ENCODE peak calls at places on chromosome 21, in six cellular contexts. One of them, this sample, is unnamed.
A peak's percentile ranks its signal among the peaks of the same experiment; 100 is the strongest.

GRCh38 chr21:39052718-39053117 is 130.5 kb downstream of the PSMG1 start:
- DNase-seq in BE2C: no peak
- DNase-seq in fibroblast of lung: no peak
- DNase-seq in central memory CD8-positive, alpha-beta T cell: no peak
- DNase-seq in upper lobe of right lung: no peak
- DNase-seq in foreskin fibroblast: no peak
- DNase-seq in this sample: no peak

GRCh38 chr21:35400233-35400939 is 351.3 kb upstream of the RUNX1 start:
- DNase-seq in BE2C: no peak
- DNase-seq in fibroblast of lung: peak; percentile 85
- DNase-seq in central memory CD8-positive, alpha-beta T cell: peak; percentile 22
- DNase-seq in upper lobe of right lung: no peak
- DNase-seq in foreskin fibroblast: peak; percentile 68
- DNase-seq in this sample: no peak

GRCh38 chr21:43340491-43341348 is 86.2 kb downstream of the SIK1 start:
- DNase-seq in BE2C: no peak
- DNase-seq in fibroblast of lung: peak; percentile 85
- DNase-seq in central memory CD8-positive, alpha-beta T cell: no peak
- DNase-seq in upper lobe of right lung: no peak
- DNase-seq in foreskin fibroblast: peak; percentile 63
- DNase-seq in this sample: no peak

GRCh38 chr21:44749759-44750674 is 38.6 kb upstream of the TSPEAR start:
- DNase-seq in BE2C: no peak
- DNase-seq in fibroblast of lung: no peak
- DNase-seq in central memory CD8-positive, alpha-beta T cell: no peak
- DNase-seq in upper lobe of right lung: peak; percentile 54
- DNase-seq in foreskin fibroblast: no peak
- DNase-seq in this sample: no peak

GRCh38 chr21:32350211-32350980 is 42.4 kb downstream of the URB1 start:
- DNase-seq in BE2C: no peak
- DNase-seq in fibroblast of lung: no peak
- DNase-seq in central memory CD8-positive, alpha-beta T cell: no peak
- DNase-seq in upper lobe of right lung: no peak
- DNase-seq in foreskin fibroblast: no peak
- DNase-seq in this sample: no peak

GRCh38 chr21:34877485-34878128 is 171.5 kb downstream of the RUNX1 start:
- DNase-seq in BE2C: no peak
- DNase-seq in fibroblast of lung: no peak
- DNase-seq in central memory CD8-positive, alpha-beta T cell: no peak
- DNase-seq in upper lobe of right lung: peak; percentile 88
- DNase-seq in foreskin fibroblast: peak; percentile 5
- DNase-seq in this sample: no peak

GRCh38 chr21:36461918-36462486 is 17.9 kb downstream of the CLDN14 start:
- DNase-seq in BE2C: no peak
- DNase-seq in fibroblast of lung: no peak
- DNase-seq in central memory CD8-positive, alpha-beta T cell: no peak
- DNase-seq in upper lobe of right lung: no peak
- DNase-seq in foreskin fibroblast: no peak
- DNase-seq in this sample: no peak

GRCh38 chr21:16908087-16908486 is 604.8 kb upstream of the CXADR start:
- DNase-seq in BE2C: no peak
- DNase-seq in fibroblast of lung: no peak
- DNase-seq in central memory CD8-positive, alpha-beta T cell: no peak
- DNase-seq in upper lobe of right lung: no peak
- DNase-seq in foreskin fibroblast: peak; percentile 16
- DNase-seq in this sample: no peak

GRCh38 chr21:45607021-45607921 is 36.3 kb upstream of the PCBP3 start:
- DNase-seq in BE2C: no peak
- DNase-seq in fibroblast of lung: no peak
- DNase-seq in central memory CD8-positive, alpha-beta T cell: peak; percentile 27
- DNase-seq in upper lobe of right lung: peak; percentile 6
- DNase-seq in foreskin fibroblast: no peak
- DNase-seq in this sample: no peak

GRCh38 chr21:37915941-37916794 is at the start of gene KCNJ6:
- DNase-seq in BE2C: peak; percentile 70
- DNase-seq in fibroblast of lung: peak; percentile 59
- DNase-seq in central memory CD8-positive, alpha-beta T cell: no peak
- DNase-seq in upper lobe of right lung: peak; percentile 73
- DNase-seq in foreskin fibroblast: peak; percentile 82
- DNase-seq in this sample: peak; percentile 20

GRCh38 chr21:16910435-16911165 is 602.2 kb upstream of the CXADR start:
- DNase-seq in BE2C: no peak
- DNase-seq in fibroblast of lung: no peak
- DNase-seq in central memory CD8-positive, alpha-beta T cell: no peak
- DNase-seq in upper lobe of right lung: no peak
- DNase-seq in foreskin fibroblast: no peak
- DNase-seq in this sample: no peak

GRCh38 chr21:37032293-37032692 is 25.8 kb downstream of the RIPPLY3 start:
- DNase-seq in BE2C: no peak
- DNase-seq in fibroblast of lung: no peak
- DNase-seq in central memory CD8-positive, alpha-beta T cell: no peak
- DNase-seq in upper lobe of right lung: no peak
- DNase-seq in foreskin fibroblast: no peak
- DNase-seq in this sample: no peak

GRCh38 chr21:30257773-30258172 is 25.0 kb downstream of the KRTAP24-1 start:
- DNase-seq in BE2C: no peak
- DNase-seq in fibroblast of lung: peak; percentile 9
- DNase-seq in central memory CD8-positive, alpha-beta T cell: no peak
- DNase-seq in upper lobe of right lung: no peak
- DNase-seq in foreskin fibroblast: peak; percentile 60
- DNase-seq in this sample: no peak

GRCh38 chr21:42493109-42494060 is 2.6 kb downstream of the RSPH1 start:
- DNase-seq in BE2C: no peak
- DNase-seq in fibroblast of lung: no peak
- DNase-seq in central memory CD8-positive, alpha-beta T cell: no peak
- DNase-seq in upper lobe of right lung: no peak
- DNase-seq in foreskin fibroblast: no peak
- DNase-seq in this sample: no peak

GRCh38 chr21:37210017-37210593 is 57.0 kb downstream of the VPS26C start:
- DNase-seq in BE2C: no peak
- DNase-seq in fibroblast of lung: no peak
- DNase-seq in central memory CD8-positive, alpha-beta T cell: no peak
- DNase-seq in upper lobe of right lung: no peak
- DNase-seq in foreskin fibroblast: no peak
- DNase-seq in this sample: no peak

GRCh38 chr21:44883250-44883649 is 9.8 kb upstream of the PTTG1IP start:
- DNase-seq in BE2C: no peak
- DNase-seq in fibroblast of lung: no peak
- DNase-seq in central memory CD8-positive, alpha-beta T cell: no peak
- DNase-seq in upper lobe of right lung: peak; percentile 63
- DNase-seq in foreskin fibroblast: no peak
- DNase-seq in this sample: no peak

GRCh38 chr21:26835714-26836265 is 9.4 kb downstream of the ADAMTS1 start:
- DNase-seq in BE2C: no peak
- DNase-seq in fibroblast of lung: no peak
- DNase-seq in central memory CD8-positive, alpha-beta T cell: no peak
- DNase-seq in upper lobe of right lung: no peak
- DNase-seq in foreskin fibroblast: no peak
- DNase-seq in this sample: no peak

GRCh38 chr21:42463861-42464515 is 32.0 kb downstream of the RSPH1 start:
- DNase-seq in BE2C: peak; percentile 47
- DNase-seq in fibroblast of lung: peak; percentile 48
- DNase-seq in central memory CD8-positive, alpha-beta T cell: peak; percentile 70
- DNase-seq in upper lobe of right lung: no peak
- DNase-seq in foreskin fibroblast: no peak
- DNase-seq in this sample: no peak

GRCh38 chr21:32946654-32947053 is 79.1 kb upstream of the OLIG2 start:
- DNase-seq in BE2C: no peak
- DNase-seq in fibroblast of lung: no peak
- DNase-seq in central memory CD8-positive, alpha-beta T cell: no peak
- DNase-seq in upper lobe of right lung: no peak
- DNase-seq in foreskin fibroblast: no peak
- DNase-seq in this sample: no peak

GRCh38 chr21:30146558-30147282 is 19.9 kb downstream of the CLDN17 start:
- DNase-seq in BE2C: no peak
- DNase-seq in fibroblast of lung: no peak
- DNase-seq in central memory CD8-positive, alpha-beta T cell: no peak
- DNase-seq in upper lobe of right lung: no peak
- DNase-seq in foreskin fibroblast: no peak
- DNase-seq in this sample: no peak

GRCh38 chr21:41755934-41756773 is 10.7 kb downstream of the RIPK4 start:
- DNase-seq in BE2C: no peak
- DNase-seq in fibroblast of lung: no peak
- DNase-seq in central memory CD8-positive, alpha-beta T cell: no peak
- DNase-seq in upper lobe of right lung: no peak
- DNase-seq in foreskin fibroblast: no peak
- DNase-seq in this sample: no peak

This sample was measured in hippocampal formation.